ENCODE peak calls at places on chromosomes 2 and 18, in five cellular contexts. O is uterus, J is tibial nerve, T is astrocyte, E is left lung. U is an unnamed sample. For H3K4me1, the result is how much of the 10 kb centered on the place peaks cover.

GRCh38 chr2:169397697-169398096 is 35.4 kb upstream of the LRP2 start:
- DNase-seq in T (no peak), J (no peak), E (no peak), O (no peak), U (no peak)

GRCh38 chr2:190051223-190051622 is 11.3 kb downstream of the MSTN start:
- DNase-seq in E (no peak), T (no peak), J (no peak), O (no peak), U (no peak)

GRCh38 chr2:66305714-66306113 is 129.2 kb upstream of the MEIS1 start:
- DNase-seq in J (peak), E (no peak), O (no peak), T (peak), U (peak)

GRCh38 chr2:121695179-121695451 is 41.6 kb downstream of the NIFK start:
- DNase-seq in T (no peak), J (no peak), O (no peak), E (no peak), U (no peak)

GRCh38 chr2:219149667-219150066 is 10.9 kb downstream of the NHEJ1 start:
- DNase-seq in T (no peak), O (no peak), E (no peak), J (no peak), U (no peak)

GRCh38 chr2:215027775-215028174 is 110.7 kb downstream of the ABCA12 start:
- DNase-seq in E (no peak), J (no peak), O (no peak), T (peak), U (no peak)

GRCh38 chr2:31322376-31322775 is 88.4 kb downstream of the EHD3 start:
- DNase-seq in J (no peak), T (no peak), E (no peak), O (no peak), U (no peak)

GRCh38 chr2:210199186-210199765 is 26.0 kb downstream of the ACADL start:
- DNase-seq in J (no peak), O (no peak), E (no peak), T (peak), U (no peak)

GRCh38 chr2:1818404-1818803 is 74.1 kb upstream of the PXDN start:
- DNase-seq in J (no peak), T (no peak), E (no peak), O (no peak), U (no peak)

GRCh38 chr2:63440612-63441011 is 147.7 kb downstream of the WDPCP start:
- DNase-seq in J (no peak), O (no peak), E (no peak), T (peak), U (no peak)

GRCh38 chr2:140916410-140916809 is 1214.4 kb downstream of the LRP1B start:
- DNase-seq in J (no peak), T (no peak), O (no peak), E (no peak), U (no peak)

GRCh38 chr2:164954954-164955701 is at the start of gene SLC38A11:
- DNase-seq in T (no peak), E (no peak), O (peak), J (no peak), U (no peak)

GRCh38 chr2:222751238-222751637 is 79.8 kb downstream of the MOGAT1 start:
- DNase-seq in T (no peak), O (no peak), J (no peak), E (no peak), U (no peak)

GRCh38 chr18:79507546-79508480 is 112.1 kb downstream of the NFATC1 start:
- DNase-seq in E (peak), J (peak), T (peak), O (peak), U (no peak)

GRCh38 chr18:76557026-76557575 is 62.1 kb upstream of the ZNF516 start:
- DNase-seq in O (no peak), J (no peak), E (no peak), T (peak), U (no peak)

GRCh38 chr2:173058097-173058496 is 17.5 kb upstream of the MAP3K20 start:
- DNase-seq in O (no peak), J (no peak), E (no peak), T (no peak), U (no peak)

GRCh38 chr2:161406316-161406715 is 9.8 kb upstream of the TBR1 start:
- DNase-seq in E (no peak), O (no peak), J (no peak), T (no peak), U (no peak)

GRCh38 chr18:27608742-27609141 is 423.6 kb upstream of the CHST9 start:
- DNase-seq in E (no peak), J (no peak), T (no peak), O (no peak), U (no peak)

GRCh38 chr2:170715062-170715931 is at the start of gene SP5:
- DNase-seq in E (peak), O (peak), T (peak), J (peak), U (no peak)

GRCh38 chr2:123164216-123164615 is 860.9 kb upstream of the CNTNAP5 start:
- DNase-seq in T (no peak), J (no peak), E (no peak), O (no peak), U (no peak)

GRCh38 chr2:44547713-44548112 is 186.0 kb downstream of the CAMKMT start:
- DNase-seq in O (no peak), J (no peak), T (no peak), E (no peak), U (no peak)

GRCh38 chr2:207311316-207312005 is 145.7 kb upstream of the KLF7 start:
- DNase-seq in T (peak), J (no peak), O (peak), E (peak), U (no peak)

GRCh38 chr2:232438951-232439757 is 16.8 kb upstream of the ALPI start:
- DNase-seq in T (no peak), E (no peak), J (no peak), O (no peak), U (no peak)

GRCh38 chr2:218953366-218953954 is 6.0 kb upstream of the CDK5R2 start:
- DNase-seq in T (no peak), E (no peak), O (no peak), J (no peak), U (no peak)

GRCh38 chr18:39564716-39565115 is 1999.1 kb upstream of the CELF4 start:
- DNase-seq in O (no peak), E (no peak), T (no peak), J (no peak), U (no peak)

GRCh38 chr2:73281244-73281643 is 3.0 kb downstream of the FBXO41 start:
- DNase-seq in O (no peak), E (no peak), T (no peak), J (no peak), U (no peak)

DNA sequence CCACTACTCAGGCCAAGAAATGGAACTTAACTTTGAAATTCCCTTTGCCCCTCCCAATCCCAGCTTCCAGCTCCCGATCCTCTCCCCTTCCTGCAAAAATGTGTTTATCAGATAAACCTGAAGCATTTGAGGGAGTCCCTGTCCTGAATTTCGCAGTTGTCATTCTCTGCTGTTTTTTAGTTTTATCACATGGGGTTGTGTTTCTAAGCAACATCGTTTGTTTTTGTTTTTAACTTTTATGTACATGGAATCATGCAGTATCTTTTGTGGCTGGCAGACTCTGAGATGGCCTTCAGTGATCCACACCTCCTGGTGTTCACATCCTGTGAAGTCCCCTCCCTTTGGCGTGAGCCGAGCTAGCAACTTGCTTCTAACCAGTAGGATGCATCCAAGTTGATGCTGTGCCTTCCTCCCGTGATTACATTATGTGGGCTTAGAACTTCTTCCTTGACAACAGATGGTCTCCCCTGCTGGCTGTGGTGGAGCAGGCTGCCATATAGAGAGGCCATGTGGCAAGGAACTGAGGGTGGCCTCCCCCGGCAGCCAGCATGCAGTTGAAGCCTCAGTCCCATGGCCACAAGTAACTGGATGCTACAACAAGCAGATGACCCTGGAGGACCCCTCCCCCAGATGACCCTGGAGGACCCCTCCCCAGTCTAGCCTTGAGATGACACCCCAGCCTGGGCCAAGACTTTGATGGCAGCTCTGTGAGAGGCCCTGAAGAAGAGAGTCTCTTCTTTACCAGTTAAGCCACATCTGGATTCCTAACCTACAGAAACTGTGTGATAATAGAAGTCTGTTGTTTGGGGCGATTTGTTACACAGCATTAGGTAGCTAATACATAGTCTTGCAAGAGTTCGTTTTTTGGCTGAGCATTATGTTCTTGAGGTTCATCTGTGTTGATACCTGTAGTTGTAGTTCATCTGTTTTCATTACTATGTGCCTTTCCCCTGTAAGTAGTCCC is 27.7 kb downstream of the SH3BP4 start:
- DNase-seq in E (no peak), O (peak), T (no peak), J (no peak), U (no peak)
- H3K4me1 ChIP-seq in E (under half), O (under half), T (half or more), J (under half), U (under half)

GRCh38 chr18:75546964-75547363 is 119.5 kb upstream of the SMIM21 start:
- DNase-seq in T (no peak), E (no peak), J (no peak), O (no peak), U (no peak)
- TF ChIP-seq CTCF in T (no peak), E (no peak), J (no peak), O (no peak), U (no peak)

GRCh38 chr2:3207091-3207491 is 170.5 kb downstream of the EIPR1 start:
- DNase-seq in T (no peak), J (no peak), E (no peak), O (no peak), U (no peak)
- H3K4me1 ChIP-seq in T (under half), J (under half), E (under half), O (under half), U (under half)

GRCh38 chr18:35588995-35589394 is 7.5 kb downstream of the GALNT1 start:
- DNase-seq in O (no peak), T (no peak), E (no peak), J (no peak), U (no peak)
- TF ChIP-seq CTCF in O (no peak), T (no peak), E (no peak), J (no peak), U (no peak)

GRCh38 chr18:13233746-13234527 is 15.4 kb downstream of the LDLRAD4 start:
- DNase-seq in E (no peak), T (no peak), J (no peak), O (no peak), U (no peak)

GRCh38 chr18:13231151-13231550 is 12.6 kb downstream of the LDLRAD4 start:
- DNase-seq in O (no peak), E (no peak), T (no peak), J (no peak), U (no peak)

GRCh38 chr18:13234528-13234795 is 15.9 kb downstream of the LDLRAD4 start:
- DNase-seq in J (no peak), O (no peak), E (no peak), T (no peak), U (no peak)

GRCh38 chr18:13232060-13232917 is 13.7 kb downstream of the LDLRAD4 start:
- DNase-seq in T (no peak), E (no peak), O (no peak), J (no peak), U (no peak)

GRCh38 chr18:13232971-13233565 is 14.5 kb downstream of the LDLRAD4 start:
- DNase-seq in T (no peak), O (no peak), E (no peak), J (no peak), U (no peak)
- H3K4me1 ChIP-seq in T (under half), O (under half), E (under half), J (under half), U (under half)

GRCh38 chr2:151668737-151669136 is 65.5 kb downstream of the NEB start:
- DNase-seq in E (no peak), O (no peak), J (no peak), T (no peak), U (no peak)
- TF ChIP-seq CTCF in E (no peak), O (no peak), J (no peak), T (no peak), U (no peak)

DNA sequence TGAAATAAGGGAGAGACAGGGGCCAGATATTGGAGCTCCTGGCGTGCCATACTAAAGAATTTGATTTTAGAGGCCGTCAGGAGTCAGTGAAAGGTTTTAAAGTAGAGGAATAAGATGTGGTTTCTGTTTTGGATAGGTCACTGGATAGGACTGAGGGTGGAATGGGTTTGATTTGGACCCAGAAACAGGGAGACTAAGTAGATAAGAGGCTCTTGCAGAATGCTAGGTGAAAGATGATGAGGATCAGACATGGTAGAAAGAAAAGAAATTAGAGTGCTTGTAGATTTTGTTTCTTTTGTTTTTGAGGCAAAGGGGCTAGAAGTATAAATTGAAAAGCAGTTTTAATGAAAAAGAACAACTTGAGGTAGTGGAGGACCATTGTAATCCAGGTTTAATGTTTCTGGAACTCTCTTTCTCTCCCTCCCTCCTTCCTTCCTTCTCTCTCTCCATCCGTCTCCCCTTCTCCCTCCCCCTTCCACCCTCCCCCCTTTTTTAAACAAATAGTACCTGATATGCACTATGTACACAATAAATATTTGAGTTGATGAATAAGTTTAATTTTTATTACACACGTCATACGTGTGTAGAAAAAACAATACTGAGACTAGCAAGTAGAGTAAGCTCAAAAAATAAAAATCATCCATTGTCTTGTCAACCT is 1.9 kb downstream of the NDUFV2 start:
- DNase-seq in J (no peak), E (no peak), T (no peak), O (no peak), U (no peak)
- H3K4me1 ChIP-seq in J (under half), E (under half), T (under half), O (under half), U (under half)

DNA sequence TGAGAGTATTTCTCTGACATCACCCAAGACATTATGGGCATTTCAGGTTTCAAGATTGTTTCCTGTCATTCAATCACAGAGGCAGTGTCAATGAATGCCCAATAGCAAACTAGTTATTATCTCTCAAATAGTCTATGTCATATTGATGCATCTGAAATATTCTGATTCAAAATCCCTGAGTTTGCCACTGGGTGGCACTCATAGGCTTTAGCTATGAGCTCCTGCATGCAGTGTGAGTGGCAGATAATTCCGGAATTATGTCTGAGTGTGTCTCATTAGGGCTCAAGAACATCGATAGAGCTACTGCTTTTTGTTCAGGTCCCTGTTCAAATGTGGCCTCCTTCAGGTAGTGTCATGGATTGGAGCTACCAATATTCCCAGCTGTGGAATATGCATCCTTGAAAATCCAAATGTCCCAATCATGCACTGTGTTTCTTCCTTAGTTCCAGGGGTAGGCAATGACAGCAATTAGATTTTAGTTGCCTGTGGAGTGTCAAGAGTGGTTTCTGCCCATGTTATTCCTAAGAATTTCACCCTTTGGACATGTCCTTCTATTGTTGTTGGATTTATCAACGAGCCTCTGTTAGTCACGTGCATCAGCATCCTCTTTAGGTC is 7.8 kb upstream of the OR6B3 start:
- DNase-seq in E (no peak), J (no peak), O (no peak), T (peak), U (no peak)
- TF ChIP-seq CTCF in E (peak), J (peak), O (peak), T (peak), U (peak)